ENCODE peak calls at places on chromosomes 3 and 15, in four cellular contexts. One of them, this sample, is unnamed.

GRCh38 chr3:4716731-4717362 is 223.7 kb downstream of the ITPR1 start:
- DNase-seq in GM23248: peak
- DNase-seq in neural progenitor cell: no peak
- DNase-seq in HCT116: no peak
- DNase-seq in this sample: no peak

GRCh38 chr3:170811515-170811914 is 58.5 kb downstream of the RPL22L1 start:
- DNase-seq in neural progenitor cell: no peak
- DNase-seq in GM23248: peak
- DNase-seq in HCT116: no peak
- DNase-seq in this sample: no peak

GRCh38 chr3:172836390-172836997 is 86.0 kb downstream of the ECT2 start:
- DNase-seq in neural progenitor cell: peak
- DNase-seq in HCT116: peak
- DNase-seq in GM23248: peak
- DNase-seq in this sample: peak

GRCh38 chr3:27923349-27924068 is 201.4 kb upstream of the EOMES start:
- DNase-seq in neural progenitor cell: no peak
- DNase-seq in HCT116: no peak
- DNase-seq in GM23248: no peak
- DNase-seq in this sample: no peak

GRCh38 chr3:187770224-187770623 is 25.0 kb upstream of the BCL6 start:
- DNase-seq in HCT116: no peak
- DNase-seq in neural progenitor cell: no peak
- DNase-seq in GM23248: no peak
- DNase-seq in this sample: peak

GRCh38 chr3:50370594-50370993 is 11.3 kb upstream of the TMEM115 start:
- DNase-seq in neural progenitor cell: peak
- DNase-seq in HCT116: no peak
- DNase-seq in GM23248: peak
- DNase-seq in this sample: peak

GRCh38 chr15:68644088-68644904 is 65.5 kb downstream of the CORO2B start:
- DNase-seq in GM23248: peak
- DNase-seq in HCT116: peak
- DNase-seq in neural progenitor cell: no peak
- DNase-seq in this sample: no peak

GRCh38 chr15:47908950-47909670 is 191.8 kb downstream of the SEMA6D start:
- DNase-seq in neural progenitor cell: no peak
- DNase-seq in HCT116: no peak
- DNase-seq in GM23248: peak
- DNase-seq in this sample: no peak

GRCh38 chr3:15809313-15809712 is 11.5 kb upstream of the ANKRD28 start:
- DNase-seq in GM23248: no peak
- DNase-seq in HCT116: no peak
- DNase-seq in neural progenitor cell: no peak
- DNase-seq in this sample: no peak

GRCh38 chr3:123453675-123454074 is 4.8 kb upstream of the ADCY5 start:
- DNase-seq in HCT116: no peak
- DNase-seq in neural progenitor cell: no peak
- DNase-seq in GM23248: no peak
- DNase-seq in this sample: no peak

GRCh38 chr3:101066776-101067175 is 73.6 kb upstream of the ABI3BP start:
- DNase-seq in neural progenitor cell: no peak
- DNase-seq in HCT116: no peak
- DNase-seq in GM23248: peak
- DNase-seq in this sample: no peak

GRCh38 chr3:29922990-29923746 is 642.3 kb downstream of the RBMS3 start:
- DNase-seq in HCT116: peak
- DNase-seq in GM23248: peak
- DNase-seq in neural progenitor cell: no peak
- DNase-seq in this sample: no peak

GRCh38 chr15:72011291-72011940 is 106.5 kb downstream of the MYO9A start:
- DNase-seq in neural progenitor cell: no peak
- DNase-seq in GM23248: no peak
- DNase-seq in HCT116: no peak
- DNase-seq in this sample: no peak

GRCh38 chr3:123757281-123757940 is 126.7 kb downstream of the MYLK start:
- DNase-seq in HCT116: no peak
- DNase-seq in neural progenitor cell: no peak
- DNase-seq in GM23248: peak
- DNase-seq in this sample: peak

GRCh38 chr3:65833761-65834505 is 204.8 kb downstream of the MAGI1 start:
- DNase-seq in GM23248: peak
- DNase-seq in neural progenitor cell: no peak
- DNase-seq in HCT116: no peak
- DNase-seq in this sample: no peak

GRCh38 chr15:62187910-62188309 is 22.8 kb upstream of the C2CD4B start:
- DNase-seq in HCT116: no peak
- DNase-seq in neural progenitor cell: no peak
- DNase-seq in GM23248: no peak
- DNase-seq in this sample: no peak

GRCh38 chr3:13579089-13579488 is 30.2 kb downstream of the FBLN2 start:
- DNase-seq in HCT116: no peak
- DNase-seq in neural progenitor cell: no peak
- DNase-seq in GM23248: peak
- DNase-seq in this sample: no peak

GRCh38 chr3:106332884-106333283 is 464.1 kb upstream of the CBLB start:
- DNase-seq in neural progenitor cell: no peak
- DNase-seq in GM23248: no peak
- DNase-seq in HCT116: no peak
- DNase-seq in this sample: no peak

GRCh38 chr3:44893097-44893496 is 18.7 kb downstream of the TGM4 start:
- DNase-seq in HCT116: no peak
- DNase-seq in GM23248: peak
- DNase-seq in neural progenitor cell: no peak
- DNase-seq in this sample: no peak

GRCh38 chr3:184257083-184257915 is 4.1 kb downstream of the CAMK2N2 start:
- DNase-seq in HCT116: no peak
- DNase-seq in GM23248: no peak
- DNase-seq in neural progenitor cell: no peak
- DNase-seq in this sample: no peak

GRCh38 chr3:8420613-8421012 is 81.0 kb upstream of the LMCD1 start:
- DNase-seq in neural progenitor cell: no peak
- DNase-seq in HCT116: no peak
- DNase-seq in GM23248: peak
- DNase-seq in this sample: no peak

GRCh38 chr15:78075490-78076230 is 1.9 kb downstream of the TBC1D2B start:
- DNase-seq in neural progenitor cell: peak
- DNase-seq in HCT116: no peak
- DNase-seq in GM23248: peak
- DNase-seq in this sample: no peak

GRCh38 chr3:138227650-138228049 is 40.5 kb downstream of the ARMC8 start:
- DNase-seq in HCT116: no peak
- DNase-seq in GM23248: peak
- DNase-seq in neural progenitor cell: no peak
- DNase-seq in this sample: no peak

GRCh38 chr3:161231861-161232260 is 10.8 kb downstream of the NMD3 start:
- DNase-seq in HCT116: no peak
- DNase-seq in GM23248: no peak
- DNase-seq in neural progenitor cell: no peak
- DNase-seq in this sample: no peak

GRCh38 chr15:31615643-31616415 is 289.2 kb downstream of the KLF13 start:
- DNase-seq in neural progenitor cell: no peak
- DNase-seq in HCT116: no peak
- DNase-seq in GM23248: no peak
- DNase-seq in this sample: no peak

DNA sequence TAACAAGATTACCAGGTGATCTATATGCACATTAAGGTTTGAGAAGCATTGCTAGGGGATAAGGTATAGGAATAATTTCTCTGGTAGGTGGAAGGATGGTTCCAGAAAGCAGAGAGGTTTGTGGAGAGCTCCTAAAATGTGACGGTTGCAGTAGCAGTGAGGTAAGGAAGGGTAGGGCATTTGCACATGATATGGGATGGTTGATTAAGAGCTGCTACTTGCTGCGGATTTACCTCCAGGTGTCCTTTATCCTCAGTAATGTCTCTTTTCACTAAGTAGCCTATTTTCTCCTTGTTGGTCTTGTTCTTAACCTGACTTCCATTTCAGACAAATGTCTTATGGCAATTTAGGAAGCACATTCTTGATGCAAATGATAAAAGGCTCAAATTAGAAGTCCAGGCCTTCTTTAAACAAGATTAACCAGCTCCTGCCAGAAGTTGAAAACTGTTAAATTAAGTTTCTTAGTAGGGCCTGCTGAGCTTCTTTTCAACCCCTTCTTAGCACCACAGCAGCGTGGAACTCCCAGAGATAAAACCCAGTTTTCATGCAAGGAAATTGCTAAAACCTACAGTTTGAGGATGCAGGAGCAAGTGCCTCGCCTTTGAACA is 231.1 kb upstream of the GADL1 start:
- DNase-seq in neural progenitor cell: peak
- DNase-seq in GM23248: no peak
- DNase-seq in HCT116: no peak
- DNase-seq in this sample: no peak
- TF ChIP-seq EZH2phosphoT487 in neural progenitor cell: peak
- TF ChIP-seq EZH2phosphoT487 in GM23248: no peak
- TF ChIP-seq EZH2phosphoT487 in HCT116: no peak
- TF ChIP-seq EZH2phosphoT487 in this sample: no peak

DNA sequence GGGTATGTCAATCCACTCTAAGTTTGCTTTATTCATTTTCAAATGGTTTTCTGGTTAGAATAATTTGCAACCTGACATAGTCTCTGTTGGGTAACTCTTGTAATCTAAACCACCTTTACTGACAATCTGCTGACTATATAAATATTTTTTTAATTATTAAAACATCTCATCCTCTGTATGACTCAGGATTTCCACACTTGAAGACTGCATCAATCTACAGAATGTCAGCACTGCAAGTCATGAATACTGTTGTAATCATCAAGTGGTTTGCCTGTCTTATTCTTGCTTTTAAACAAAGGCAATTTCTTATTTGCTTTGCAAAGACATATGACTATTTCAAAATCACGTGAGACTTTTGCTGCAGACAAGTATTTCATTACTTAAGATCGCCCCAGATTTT is 42.1 kb downstream of the VGLL3 start:
- DNase-seq in GM23248: peak
- DNase-seq in neural progenitor cell: no peak
- DNase-seq in HCT116: no peak
- DNase-seq in this sample: no peak
- TF ChIP-seq EZH2phosphoT487 in GM23248: peak
- TF ChIP-seq EZH2phosphoT487 in neural progenitor cell: no peak
- TF ChIP-seq EZH2phosphoT487 in HCT116: no peak
- TF ChIP-seq EZH2phosphoT487 in this sample: no peak

DNA sequence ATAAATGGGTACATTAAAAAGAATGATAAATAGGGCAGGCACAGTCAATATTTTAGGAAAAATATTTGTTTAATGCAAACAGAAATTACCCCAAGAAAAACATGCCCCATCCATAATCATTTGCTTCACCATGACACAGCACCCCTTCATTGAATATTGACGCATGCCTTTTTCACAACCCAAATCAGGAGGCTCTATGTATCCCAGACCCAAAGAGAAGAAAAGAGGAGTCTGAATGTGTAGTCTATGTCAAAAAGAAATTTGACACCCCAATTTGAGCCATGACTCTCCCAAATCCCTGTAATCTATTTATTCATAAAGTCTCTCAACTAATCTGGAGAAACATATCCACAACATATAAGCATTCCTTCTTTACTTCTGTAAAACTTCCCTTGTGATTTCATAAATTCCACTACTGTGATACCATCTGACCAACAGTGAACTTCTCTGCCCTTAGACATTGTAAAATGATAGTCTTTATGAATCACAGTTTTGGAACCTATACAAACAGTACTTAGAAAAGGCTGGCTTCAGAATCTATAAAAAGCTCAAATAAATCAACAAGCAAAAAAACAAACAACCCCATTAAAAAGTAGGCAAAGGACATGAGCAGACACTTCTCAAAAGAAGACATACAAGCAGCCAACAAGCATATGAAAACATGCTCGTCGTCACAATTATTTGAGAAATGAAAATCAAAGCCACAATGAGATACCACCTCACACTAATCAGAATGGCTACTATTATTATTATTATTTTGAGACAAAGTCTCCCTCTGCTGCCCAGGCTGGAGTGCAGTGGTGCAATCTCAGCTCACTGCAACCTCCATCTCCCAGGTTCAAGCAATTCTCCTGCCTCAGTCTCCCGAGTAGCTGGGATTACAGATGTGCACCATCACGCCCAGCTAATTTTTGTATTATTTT is 53.4 kb upstream of the XRN1 start:
- DNase-seq in neural progenitor cell: no peak
- DNase-seq in HCT116: no peak
- DNase-seq in GM23248: peak
- DNase-seq in this sample: no peak
- TF ChIP-seq EZH2phosphoT487 in neural progenitor cell: no peak
- TF ChIP-seq EZH2phosphoT487 in HCT116: no peak
- TF ChIP-seq EZH2phosphoT487 in GM23248: no peak
- TF ChIP-seq EZH2phosphoT487 in this sample: no peak

GRCh38 chr15:100931143-100931890 is 12.2 kb downstream of the LRRK1 start:
- DNase-seq in HCT116: no peak
- DNase-seq in GM23248: no peak
- DNase-seq in neural progenitor cell: no peak
- DNase-seq in this sample: peak
- TF ChIP-seq EZH2phosphoT487 in HCT116: no peak
- TF ChIP-seq EZH2phosphoT487 in GM23248: no peak
- TF ChIP-seq EZH2phosphoT487 in neural progenitor cell: no peak
- TF ChIP-seq EZH2phosphoT487 in this sample: no peak

DNA sequence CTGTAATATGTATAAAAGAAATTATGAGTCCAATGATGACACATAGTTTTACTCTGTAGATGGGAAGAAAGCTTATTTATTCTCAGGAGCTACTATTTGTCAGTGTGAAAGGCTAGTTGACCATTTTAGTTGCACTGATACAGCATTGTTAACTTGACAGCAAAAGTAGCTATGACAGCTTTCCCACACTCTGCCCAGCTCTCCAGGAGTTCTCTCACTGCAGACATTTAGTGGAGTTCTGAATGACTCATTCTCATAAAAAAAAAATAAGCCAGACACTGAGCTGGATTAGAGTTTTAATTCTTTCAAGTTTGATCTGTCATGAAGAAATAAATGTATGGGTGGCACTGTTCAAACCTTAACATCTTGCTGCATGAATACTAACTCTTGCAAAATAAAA is 77.2 kb upstream of the CFAP20DC start:
- DNase-seq in GM23248: peak
- DNase-seq in HCT116: no peak
- DNase-seq in neural progenitor cell: no peak
- DNase-seq in this sample: no peak
- TF ChIP-seq EZH2phosphoT487 in GM23248: no peak
- TF ChIP-seq EZH2phosphoT487 in HCT116: no peak
- TF ChIP-seq EZH2phosphoT487 in neural progenitor cell: no peak
- TF ChIP-seq EZH2phosphoT487 in this sample: no peak

GRCh38 chr15:59688383-59688887 is 685 bp downstream of the BNIP2 start:
- DNase-seq in HCT116: peak
- DNase-seq in GM23248: peak
- DNase-seq in neural progenitor cell: no peak
- DNase-seq in this sample: peak
- TF ChIP-seq EZH2phosphoT487 in HCT116: no peak
- TF ChIP-seq EZH2phosphoT487 in GM23248: no peak
- TF ChIP-seq EZH2phosphoT487 in neural progenitor cell: no peak
- TF ChIP-seq EZH2phosphoT487 in this sample: no peak

GRCh38 chr15:88714782-88715372 is 76.1 kb downstream of the ISG20 start:
- DNase-seq in HCT116: no peak
- DNase-seq in GM23248: no peak
- DNase-seq in neural progenitor cell: no peak
- DNase-seq in this sample: no peak
- TF ChIP-seq EZH2phosphoT487 in HCT116: no peak
- TF ChIP-seq EZH2phosphoT487 in GM23248: no peak
- TF ChIP-seq EZH2phosphoT487 in neural progenitor cell: no peak
- TF ChIP-seq EZH2phosphoT487 in this sample: no peak

This sample was measured in OCI-LY7.